ENCODE peak calls at places on chromosomes 2 and 18, in five cellular contexts. J, X, D, U and Z are unnamed samples.
A peak's percentile ranks its signal among the peaks of the same experiment; 100 is the strongest.

GRCh38 chr2:172655091-172655837 is 80.4 kb upstream of the RAPGEF4 start:
- DNase-seq in J (no peak), D (no peak), X (no peak), U (no peak), Z (no peak)

GRCh38 chr2:9311488-9311887 is 104.9 kb downstream of the ASAP2 start:
- DNase-seq in U (no peak), X (no peak), D (no peak), J (no peak), Z (no peak)

GRCh38 chr2:40332096-40332826 is 119.6 kb downstream of the SLC8A1 start:
- DNase-seq in J (no peak), X (no peak), D (no peak), U (no peak), Z (no peak)

GRCh38 chr2:1942146-1942545 is 197.8 kb upstream of the PXDN start:
- DNase-seq in D (no peak), U (no peak), X (no peak), J (no peak), Z (no peak)

GRCh38 chr2:68839260-68839833 is 31.9 kb downstream of the BMP10 start:
- DNase-seq in U (no peak), D (no peak), X (no peak), J (no peak), Z (no peak)

GRCh38 chr2:112606567-112606966 is 22.2 kb downstream of the CHCHD5 start:
- DNase-seq in U (no peak), X (no peak), J (no peak), D (no peak), Z (no peak)

GRCh38 chr2:229084467-229084866 is 186.6 kb downstream of the PID1 start:
- DNase-seq in J (no peak), D (no peak), X (no peak), U (no peak), Z (no peak)

GRCh38 chr2:246489-247145 is 17.2 kb downstream of the SH3YL1 start:
- DNase-seq in D (peak; percentile 54), U (peak; percentile 26), X (no peak), J (no peak), Z (no peak)

GRCh38 chr18:11521853-11522252 is 87.5 kb upstream of the SLC35G4 start:
- DNase-seq in D (no peak), X (no peak), U (no peak), J (no peak), Z (no peak)

GRCh38 chr18:3710712-3711269 is 260.8 kb downstream of the TGIF1 start:
- DNase-seq in J (peak; percentile 72), U (no peak), X (no peak), D (peak; percentile 26), Z (no peak)

GRCh38 chr2:238716171-238716570 is 131.7 kb upstream of the TWIST2 start:
- DNase-seq in D (no peak), J (no peak), X (no peak), U (no peak), Z (no peak)

GRCh38 chr18:35355140-35355618 is 11.0 kb upstream of the ZNF24 start:
- DNase-seq in U (peak; percentile 62), J (peak; percentile 74), D (peak; percentile 63), X (peak; percentile 19), Z (peak; percentile 49)

GRCh38 chr18:48975817-48976649 is 25.3 kb upstream of the SMAD7 start:
- DNase-seq in U (peak; percentile 93), D (peak; percentile 47), J (peak; percentile 62), X (no peak), Z (peak; percentile 51)

GRCh38 chr2:204491528-204491927 is 53.7 kb upstream of the PARD3B start:
- DNase-seq in D (no peak), X (no peak), J (no peak), U (no peak), Z (no peak)

GRCh38 chr2:2117923-2118322 is 213.2 kb downstream of the MYT1L start:
- DNase-seq in U (no peak), J (no peak), X (no peak), D (no peak), Z (no peak)

GRCh38 chr2:217978536-217979150 is 24.2 kb downstream of the TNS1 start:
- DNase-seq in X (no peak), J (no peak), D (no peak), U (no peak), Z (no peak)

GRCh38 chr2:86274265-86274917 is 63.0 kb downstream of the REEP1 start:
- DNase-seq in D (no peak), J (no peak), X (no peak), U (peak; percentile 57), Z (no peak)

GRCh38 chr2:217189747-217190146 is 329.9 kb upstream of the TNP1 start:
- DNase-seq in U (no peak), D (no peak), J (no peak), X (no peak), Z (no peak)

GRCh38 chr2:176826356-176826755 is 386.2 kb upstream of the HNRNPA3 start:
- DNase-seq in U (no peak), J (no peak), D (no peak), X (no peak), Z (no peak)

GRCh38 chr18:3162181-3162580 is 57.6 kb downstream of the MYOM1 start:
- DNase-seq in J (no peak), D (no peak), X (no peak), U (no peak), Z (no peak)

GRCh38 chr18:42067527-42067926 is 112.5 kb downstream of the PIK3C3 start:
- DNase-seq in U (no peak), J (no peak), D (no peak), X (no peak), Z (no peak)

GRCh38 chr2:43312751-43313641 is 86.6 kb upstream of the ZFP36L2 start:
- DNase-seq in U (no peak), J (no peak), D (no peak), X (no peak), Z (no peak)

GRCh38 chr18:49655266-49656097 is 93.6 kb downstream of the LIPG start:
- DNase-seq in D (no peak), U (no peak), J (no peak), X (no peak), Z (no peak)

GRCh38 chr18:13710460-13710859 is 15.9 kb downstream of the FAM210A start:
- DNase-seq in D (no peak), U (no peak), J (no peak), X (no peak), Z (no peak)

GRCh38 chr2:240224676-240225075 is 84.2 kb upstream of the OTOS start:
- DNase-seq in X (no peak), J (no peak), D (no peak), U (no peak), Z (no peak)

GRCh38 chr18:43420950-43421349 is 143.7 kb upstream of the SYT4 start:
- DNase-seq in U (no peak), X (no peak), J (no peak), D (no peak), Z (no peak)

GRCh38 chr18:37328946-37329719 is 236.5 kb downstream of the CELF4 start:
- DNase-seq in D (no peak), J (no peak), U (no peak), X (no peak), Z (no peak)

GRCh38 chr18:23689031-23689615 is at the start of gene LAMA3:
- DNase-seq in J (peak; percentile 64), U (peak; percentile 55), X (no peak), D (peak; percentile 41), Z (peak; percentile 18)

GRCh38 chr2:166057363-166058169 is 70.3 kb downstream of the SCN1A start:
- DNase-seq in X (no peak), U (peak; percentile 5), D (no peak), J (no peak), Z (no peak)

GRCh38 chr2:44715671-44716077 is 225.8 kb upstream of the SIX3 start:
- DNase-seq in U (no peak), D (peak; percentile 17), J (no peak), X (no peak), Z (no peak)

GRCh38 chr2:154589514-154589913 is 109.0 kb upstream of the KCNJ3 start:
- DNase-seq in X (no peak), U (no peak), D (no peak), J (no peak), Z (no peak)

GRCh38 chr2:239498576-239498975 is 97.8 kb upstream of the HDAC4 start:
- DNase-seq in D (no peak), J (no peak), X (no peak), U (no peak), Z (no peak)

GRCh38 chr18:74113711-74114110 is 33.9 kb downstream of the FBXO15 start:
- DNase-seq in J (no peak), U (no peak), X (no peak), D (no peak), Z (no peak)

GRCh38 chr18:59547691-59548182 is 149.5 kb downstream of the CCBE1 start:
- DNase-seq in D (no peak), J (no peak), X (no peak), U (no peak), Z (no peak)
- TF ChIP-seq CTCF in D (no peak), J (peak; percentile 13), X (no peak), U (no peak), Z (no peak)

DNA sequence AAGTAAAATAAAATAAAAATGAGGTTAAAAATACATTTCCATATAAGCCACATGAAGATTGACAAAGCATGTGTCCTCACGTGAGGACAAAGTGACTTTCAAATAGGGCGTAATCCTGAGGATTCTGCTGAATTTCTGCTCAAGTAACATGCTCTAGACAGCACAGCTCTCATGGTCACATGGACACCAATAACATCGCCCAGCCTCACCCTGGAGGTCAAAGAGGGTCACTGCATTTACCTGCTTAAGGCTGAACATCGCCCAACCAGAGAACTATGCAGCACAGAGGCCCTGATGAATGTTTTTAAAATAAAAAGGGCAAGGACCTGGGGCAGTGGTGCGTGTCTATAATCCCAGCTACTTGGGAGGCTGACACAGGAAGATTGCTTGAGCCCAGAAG is 30.2 kb downstream of the TGFBRAP1 start:
- DNase-seq in U (no peak), D (peak; percentile 29), X (no peak), J (no peak), Z (no peak)
- TF ChIP-seq CTCF in U (no peak), D (peak; percentile 25), X (no peak), J (no peak), Z (no peak)

GRCh38 chr18:34028341-34028740 is 196.4 kb downstream of the NOL4 start:
- DNase-seq in X (no peak), U (no peak), J (no peak), D (no peak), Z (no peak)

GRCh38 chr18:34033968-34034367 is 190.7 kb downstream of the NOL4 start:
- DNase-seq in J (no peak), X (no peak), U (no peak), D (no peak), Z (no peak)

GRCh38 chr18:34031810-34032209 is 192.9 kb downstream of the NOL4 start:
- DNase-seq in J (no peak), X (no peak), D (no peak), U (no peak), Z (no peak)
- TF ChIP-seq CTCF in J (no peak), X (no peak), D (no peak), U (no peak), Z (no peak)

DNA sequence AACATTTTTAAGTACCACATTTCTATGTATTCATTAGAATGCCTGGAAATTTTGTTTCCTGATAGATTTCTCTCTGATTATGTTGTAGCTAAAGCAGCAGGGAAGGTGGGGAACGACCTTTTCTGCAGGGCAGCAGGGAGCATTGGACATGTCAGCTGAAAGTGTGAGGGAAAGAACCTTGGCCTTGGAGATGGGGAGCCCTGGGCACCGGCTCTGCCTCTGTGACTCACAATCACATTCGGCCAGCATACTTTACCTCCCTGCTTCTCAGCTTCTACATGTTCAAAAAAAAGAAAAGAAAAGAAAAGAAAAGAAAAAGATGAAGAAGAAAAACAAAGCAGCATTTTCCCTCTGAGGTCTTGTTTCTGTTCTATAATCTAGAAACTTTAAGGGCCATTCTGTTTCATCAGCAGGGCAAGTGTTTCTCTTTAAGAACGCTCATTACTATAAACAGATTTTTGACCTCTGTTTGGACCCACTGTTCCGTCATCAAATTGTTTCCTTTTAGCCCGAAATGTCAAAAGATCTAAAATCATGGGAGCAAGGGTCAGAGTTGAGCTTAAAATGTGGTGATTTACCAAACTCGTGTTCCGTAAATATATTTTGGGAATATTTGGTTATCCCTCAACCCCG is 27.9 kb downstream of the SETBP1 start:
- DNase-seq in X (no peak), U (no peak), J (no peak), D (no peak), Z (no peak)
- TF ChIP-seq CTCF in X (no peak), U (no peak), J (no peak), D (no peak), Z (no peak)